ENCODE peak calls at places on chromosomes 11 and 22, in six cellular contexts. Q is transverse colon, N is MM.1S, C is H1, H is mammary epithelial cell, E is body of pancreas. X is an unnamed sample.

GRCh38 chr11:75920886-75921285 is 105.9 kb downstream of the UVRAG start:
- DNase-seq in E (no peak), Q (no peak), C (no peak), H (no peak), N (no peak), X (no peak)

GRCh38 chr11:64096835-64097234 is 61.1 kb downstream of the FLRT1 start:
- DNase-seq in N (no peak), Q (no peak), E (no peak), C (no peak), H (no peak), X (no peak)

GRCh38 chr11:14270690-14271542 is 88.1 kb downstream of the RRAS2 start:
- DNase-seq in H (no peak), N (peak), Q (no peak), E (no peak), C (no peak), X (no peak)

GRCh38 chr11:62501432-62501891 is 45.1 kb downstream of the AHNAK start:
- DNase-seq in C (no peak), E (peak), Q (no peak), N (no peak), H (no peak), X (no peak)

GRCh38 chr11:15035283-15035682 is 38.1 kb upstream of the CALCB start:
- DNase-seq in E (no peak), N (no peak), H (no peak), Q (no peak), C (peak), X (no peak)

GRCh38 chr22:47355776-47356432 is 593.5 kb downstream of the TBC1D22A start:
- DNase-seq in N (no peak), H (no peak), C (no peak), E (no peak), Q (no peak), X (no peak)

GRCh38 chr22:25903294-25903693 is 161.3 kb downstream of the MYO18B start:
- DNase-seq in H (no peak), C (peak), E (no peak), Q (no peak), N (no peak), X (no peak)

GRCh38 chr11:133902506-133902905 is 54.3 kb downstream of the IGSF9B start:
- DNase-seq in Q (no peak), C (no peak), N (no peak), E (no peak), H (no peak), X (no peak)

GRCh38 chr11:73252577-73253191 is 19.5 kb upstream of the P2RY6 start:
- DNase-seq in H (no peak), Q (no peak), C (no peak), N (peak), E (no peak), X (no peak)

GRCh38 chr11:23272095-23272494 is 411.8 kb upstream of the CCDC179 start:
- DNase-seq in E (no peak), H (no peak), N (no peak), Q (no peak), C (no peak), X (no peak)

GRCh38 chr11:86145439-86146156 is 76.7 kb upstream of the PICALM start:
- DNase-seq in C (no peak), Q (no peak), H (no peak), E (no peak), N (no peak), X (no peak)

DNA sequence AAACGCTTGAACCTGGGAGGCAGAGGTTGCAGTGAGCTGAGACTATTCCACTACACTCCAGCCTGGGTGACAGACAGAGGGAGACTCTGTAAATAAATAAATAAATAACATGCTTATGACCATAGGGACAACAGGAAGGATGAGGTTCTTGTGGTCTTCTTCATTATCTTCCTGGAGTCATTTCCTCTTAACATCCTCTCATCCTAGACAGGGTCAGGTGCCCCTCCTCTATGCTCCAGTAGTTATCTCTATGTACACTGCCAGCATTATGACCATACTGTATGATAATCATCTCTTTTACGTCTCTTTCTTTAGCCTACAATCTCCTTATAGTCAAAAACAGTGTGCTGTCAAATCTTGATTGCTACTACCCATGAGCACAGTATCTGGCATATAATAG is 17.7 kb downstream of the RAB30 start:
- DNase-seq in N (no peak), Q (no peak), E (no peak), H (no peak), C (no peak), X (no peak)
- H3K27ac ChIP-seq in N (peak), Q (no peak), E (no peak), H (no peak), C (no peak), X (no peak)

DNA sequence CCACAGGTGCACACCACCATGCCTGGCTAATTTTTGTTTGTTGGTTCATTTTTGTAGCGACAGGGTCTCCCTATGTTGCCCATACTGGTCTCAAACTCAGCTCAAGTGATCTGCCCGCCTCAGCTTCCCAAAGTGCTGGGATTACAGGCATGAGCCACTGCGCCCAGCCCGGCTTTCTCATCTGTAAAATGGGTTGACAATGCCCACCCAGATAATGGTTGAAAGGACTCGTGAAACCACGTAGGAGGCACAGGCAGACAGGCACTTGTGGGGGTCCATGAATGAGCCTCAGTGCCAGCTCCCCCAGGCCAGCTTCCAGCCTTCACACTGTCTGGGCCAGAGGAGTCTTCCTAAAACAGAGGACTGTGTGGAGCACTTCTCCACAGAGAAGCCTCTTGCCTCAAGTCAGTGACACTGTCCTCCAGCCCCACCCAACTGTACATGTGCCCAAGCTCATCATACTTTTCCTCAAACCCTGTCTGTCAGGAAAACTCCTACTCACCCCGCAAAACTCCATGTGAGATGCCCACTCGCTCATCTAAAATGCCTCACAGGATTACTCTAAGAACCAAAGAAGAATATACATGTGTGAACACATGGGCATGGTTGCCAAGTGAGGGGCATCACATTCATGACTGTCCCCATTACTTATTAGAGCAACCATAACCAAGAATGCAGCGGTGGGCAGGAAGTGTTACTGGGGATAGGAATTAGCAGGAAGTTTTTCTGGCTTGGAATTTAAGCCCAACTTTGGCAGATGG is 32.1 kb upstream of the WNT7B start:
- DNase-seq in C (no peak), E (no peak), H (no peak), N (no peak), Q (no peak), X (peak)
- H3K27ac ChIP-seq in C (no peak), E (peak), H (no peak), N (no peak), Q (peak), X (no peak)

GRCh38 chr11:8593455-8593854 is 573 bp downstream of the STK33 start:
- DNase-seq in H (no peak), N (peak), Q (no peak), E (no peak), C (no peak), X (no peak)

GRCh38 chr11:8596504-8597046 is 2.5 kb upstream of the STK33 start:
- DNase-seq in E (no peak), H (no peak), C (no peak), N (no peak), Q (no peak), X (no peak)

GRCh38 chr11:8597182-8597581 is 3.2 kb upstream of the STK33 start:
- DNase-seq in Q (no peak), H (peak), C (no peak), N (no peak), E (no peak), X (no peak)

GRCh38 chr11:8593935-8594909 is at the start of gene STK33:
- DNase-seq in Q (peak), H (no peak), N (peak), C (peak), E (peak), X (peak)
- H3K27ac ChIP-seq in Q (peak), H (no peak), N (peak), C (peak), E (peak), X (no peak)

GRCh38 chr11:104694259-104695070 is 203.8 kb downstream of the CASP12 start:
- DNase-seq in E (peak), N (no peak), H (peak), C (no peak), Q (no peak), X (no peak)
- H3K27ac ChIP-seq in E (peak), N (no peak), H (no peak), C (no peak), Q (no peak), X (no peak)

GRCh38 chr11:67367836-67368227 is 5.6 kb downstream of the CLCF1 start:
- DNase-seq in Q (no peak), E (no peak), H (no peak), N (no peak), C (no peak), X (no peak)
- H3K27ac ChIP-seq in Q (peak), E (no peak), H (no peak), N (no peak), C (no peak), X (no peak)